ENCODE peak calls at places on chromosomes 12 and 14, in five cellular contexts. H is H9, B is H1, K is mesenchymal stem cell, N is trophoblast cell. A is an unnamed sample.

GRCh38 chr12:114555451-114555850 is 128.5 kb downstream of the TBX3 start:
- DNase-seq in H (no peak), B (no peak), K (no peak), N (peak; percentile 40), A (no peak)

GRCh38 chr12:48811454-48812090 is 6.7 kb upstream of the CACNB3 start:
- DNase-seq in H (no peak), B (no peak), K (peak; percentile 43), N (no peak), A (no peak)

GRCh38 chr12:67354322-67354721 is 85.2 kb downstream of the CAND1 start:
- DNase-seq in H (no peak), B (no peak), K (no peak), N (no peak), A (no peak)

GRCh38 chr12:92971869-92972524 is 42.9 kb upstream of the EEA1 start:
- DNase-seq in H (no peak), B (no peak), K (peak; percentile 95), N (no peak), A (no peak)

GRCh38 chr14:64698899-64699298 is 5.3 kb upstream of the PLEKHG3 start:
- DNase-seq in H (no peak), B (no peak), K (peak; percentile 73), N (no peak), A (no peak)

GRCh38 chr14:77760381-77761204 is at the start of gene SNW1:
- DNase-seq in H (peak; percentile 95), B (peak; percentile 88), K (peak; percentile 95), N (peak; percentile 92), A (peak; percentile 85)

GRCh38 chr12:93073324-93073723 is 144.2 kb upstream of the EEA1 start:
- DNase-seq in H (no peak), B (no peak), K (no peak), N (no peak), A (no peak)

GRCh38 chr12:7645395-7646177 is 20.1 kb downstream of the APOBEC1 start:
- DNase-seq in H (peak; percentile 47), B (no peak), K (peak; percentile 43), N (no peak), A (no peak)

GRCh38 chr14:75053396-75054289 is 2.4 kb upstream of the MLH3 start:
- DNase-seq in H (no peak), B (no peak), K (peak; percentile 45), N (no peak), A (no peak)

GRCh38 chr12:69059465-69060457 is 126.8 kb upstream of the CPM start:
- DNase-seq in H (no peak), B (no peak), K (peak; percentile 89), N (peak; percentile 24), A (no peak)

GRCh38 chr14:89767861-89768268 is 186.7 kb downstream of the EFCAB11 start:
- DNase-seq in H (peak; percentile 61), B (no peak), K (peak; percentile 53), N (peak; percentile 37), A (peak; percentile 9)

GRCh38 chr14:100832311-100832960 is 6.5 kb downstream of the MEG3 start:
- DNase-seq in H (no peak), B (no peak), K (no peak), N (no peak), A (peak; percentile 94)

GRCh38 chr14:30977752-30978151 is 47.7 kb upstream of the AP4S1 start:
- DNase-seq in H (no peak), B (no peak), K (no peak), N (no peak), A (no peak)

GRCh38 chr12:30138483-30138882 is 354.7 kb upstream of the TMTC1 start:
- DNase-seq in H (peak; percentile 41), B (no peak), K (peak; percentile 63), N (no peak), A (peak; percentile 48)

GRCh38 chr12:85823436-85824179 is 12.6 kb downstream of the RASSF9 start:
- DNase-seq in H (no peak), B (no peak), K (peak; percentile 19), N (no peak), A (no peak)

GRCh38 chr12:80551897-80552296 is 107.9 kb downstream of the PTPRQ start:
- DNase-seq in H (no peak), B (no peak), K (peak; percentile 89), N (no peak), A (no peak)

GRCh38 chr12:89710873-89711179 is 2.2 kb upstream of the ATP2B1 start:
- DNase-seq in H (no peak), B (no peak), K (no peak), N (no peak), A (no peak)

GRCh38 chr14:73238262-73238852 is 1.1 kb downstream of the PAPLN start:
- DNase-seq in H (no peak), B (no peak), K (peak; percentile 69), N (no peak), A (no peak)

GRCh38 chr12:94558612-94559011 is 91.7 kb downstream of the TMCC3 start:
- DNase-seq in H (peak; percentile 20), B (no peak), K (no peak), N (no peak), A (no peak)

GRCh38 chr12:104828015-104828414 is 130.1 kb downstream of the SLC41A2 start:
- DNase-seq in H (no peak), B (no peak), K (no peak), N (no peak), A (no peak)

GRCh38 chr12:49369723-49370145 is 2.5 kb downstream of the SPATS2 start:
- DNase-seq in H (peak; percentile 49), B (no peak), K (peak; percentile 65), N (peak; percentile 54), A (no peak)

GRCh38 chr12:3632256-3633240 is 120.4 kb downstream of the CRACR2A start:
- DNase-seq in H (no peak), B (no peak), K (no peak), N (no peak), A (no peak)

GRCh38 chr14:78297843-78298242 is 127.7 kb downstream of the NRXN3 start:
- DNase-seq in H (no peak), B (no peak), K (no peak), N (no peak), A (no peak)

GRCh38 chr12:49417558-49417957 is 50.3 kb downstream of the SPATS2 start:
- DNase-seq in H (no peak), B (no peak), K (no peak), N (no peak), A (no peak)

GRCh38 chr12:121775501-121775900 is 18.0 kb downstream of the RHOF start:
- DNase-seq in H (no peak), B (no peak), K (no peak), N (no peak), A (no peak)

GRCh38 chr12:49288412-49288853 is 6.5 kb upstream of the PRPH start:
- DNase-seq in H (peak; percentile 70), B (peak; percentile 82), K (peak; percentile 56), N (no peak), A (no peak)

GRCh38 chr12:6540181-6540877 is 6.0 kb downstream of the GAPDH start:
- DNase-seq in H (peak; percentile 98), B (peak; percentile 87), K (peak; percentile 95), N (peak; percentile 62), A (no peak)

GRCh38 chr12:71638499-71638898 is 25.1 kb downstream of the ZFC3H1 start:
- DNase-seq in H (no peak), B (no peak), K (no peak), N (no peak), A (no peak)

GRCh38 chr14:69237584-69237983 is 22.4 kb upstream of the GALNT16 start:
- DNase-seq in H (no peak), B (peak; percentile 41), K (no peak), N (no peak), A (no peak)
- H2BK12ac ChIP-seq in H (no peak overlapping the region), B (no peak overlapping the region), K (no peak overlapping the region), N (no peak overlapping the region), A (no peak overlapping the region)

DNA sequence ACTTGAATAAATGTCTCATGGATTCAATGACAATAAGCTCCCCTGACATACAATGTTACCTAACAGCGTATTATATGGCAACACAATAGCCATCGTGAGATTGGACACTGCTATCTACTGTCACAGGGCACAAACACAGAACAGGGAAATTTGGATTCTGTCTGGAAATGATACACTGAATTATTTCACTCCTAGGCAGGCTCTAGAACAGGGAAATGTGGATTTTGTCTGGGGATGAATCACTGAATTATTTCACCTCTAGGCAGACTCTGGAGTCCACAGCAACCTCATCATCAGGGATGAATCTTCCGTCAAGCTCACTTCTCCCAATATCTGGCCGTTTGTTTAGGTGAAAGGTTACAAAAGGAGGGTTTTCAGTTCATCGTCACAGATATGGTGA is 288.8 kb downstream of the TMEM132D start:
- DNase-seq in H (no peak), B (no peak), K (no peak), N (no peak), A (no peak)
- H2BK12ac ChIP-seq in H (no peak overlapping the region), B (no peak overlapping the region), K (no peak overlapping the region), N (no peak overlapping the region), A (no peak overlapping the region)

DNA sequence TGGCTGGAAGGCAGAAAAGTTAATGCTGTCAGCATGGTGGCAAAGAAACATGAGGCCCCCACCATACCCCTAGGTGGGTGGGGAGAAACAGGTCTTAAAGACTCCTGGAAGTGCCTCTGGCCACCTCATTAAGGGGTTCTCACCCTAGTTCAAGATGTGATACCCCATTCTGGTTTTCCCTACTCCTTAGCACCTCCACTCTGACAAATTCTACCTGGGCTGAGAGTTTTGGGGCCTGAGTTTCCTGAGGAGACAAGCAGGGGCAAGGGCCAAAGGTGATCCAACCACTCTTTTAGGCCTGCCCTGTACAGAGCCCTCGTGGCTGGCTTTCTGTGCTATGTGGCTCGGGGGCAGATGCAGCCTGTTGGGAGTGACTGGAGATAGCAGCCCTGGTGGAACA is 7.9 kb upstream of the AVIL start:
- DNase-seq in H (no peak), B (no peak), K (no peak), N (no peak), A (no peak)
- H2BK12ac ChIP-seq in H (no peak overlapping the region), B (no peak overlapping the region), K (no peak overlapping the region), N (no peak overlapping the region), A (no peak overlapping the region)

GRCh38 chr14:61187642-61187905 is 93.6 kb downstream of the TMEM30B start:
- DNase-seq in H (no peak), B (no peak), K (no peak), N (no peak), A (no peak)

GRCh38 chr14:61186793-61187641 is 94.1 kb downstream of the TMEM30B start:
- DNase-seq in H (no peak), B (no peak), K (no peak), N (no peak), A (no peak)

GRCh38 chr14:61186341-61186740 is 94.8 kb downstream of the TMEM30B start:
- DNase-seq in H (no peak), B (no peak), K (no peak), N (no peak), A (no peak)

GRCh38 chr14:61188936-61189808 is 92.0 kb downstream of the TMEM30B start:
- DNase-seq in H (peak; percentile 78), B (peak; percentile 83), K (peak; percentile 56), N (peak; percentile 16), A (peak; percentile 29)

DNA sequence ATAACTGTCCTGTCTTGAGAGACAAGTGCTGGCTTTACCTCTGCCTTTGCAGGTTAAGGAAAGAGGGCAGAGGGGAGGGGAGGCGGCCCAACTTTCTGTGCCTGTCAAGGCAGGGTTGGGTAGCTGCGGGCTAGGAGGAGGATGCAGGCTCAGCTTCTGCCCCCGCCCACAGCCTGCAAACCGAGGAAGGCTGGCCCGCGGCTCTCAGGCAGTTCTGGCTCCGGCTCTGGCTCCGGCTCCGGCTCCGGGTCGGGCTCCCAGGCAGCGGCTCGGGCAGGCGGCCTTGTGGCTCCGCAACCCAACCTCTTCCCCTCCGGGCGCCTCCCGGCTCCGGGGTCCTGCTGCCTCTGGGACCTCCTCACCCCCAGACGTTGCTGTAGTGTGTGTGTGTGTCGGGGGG is 92.9 kb downstream of the TMEM30B start:
- DNase-seq in H (peak; percentile 78), B (peak; percentile 82), K (no peak), N (peak; percentile 78), A (no peak)
- H2BK12ac ChIP-seq in H (no peak overlapping the region), B (no peak overlapping the region), K (peak overlapping the region; percentile 23), N (no peak overlapping the region), A (no peak overlapping the region)

GRCh38 chr14:39138450-39138849 is 24.3 kb downstream of the GEMIN2 start:
- DNase-seq in H (no peak), B (no peak), K (no peak), N (no peak), A (no peak)
- H2BK12ac ChIP-seq in H (no peak overlapping the region), B (no peak overlapping the region), K (no peak overlapping the region), N (no peak overlapping the region), A (no peak overlapping the region)